ENCODE peak calls at places on chromosomes 6 and 20, in eight cellular contexts. S is fibroblast of mammary gland, V is fibroblast of lung, N is heart left ventricle, G is transverse colon, D is Caco-2, L is BJ, I is fibroblast of villous mesenchyme. X is an unnamed sample.

GRCh38 chr6:166926748-166927147 is 29.6 kb downstream of the RNASET2 start:
- DNase-seq in S (no peak), V (no peak), N (no peak), G (no peak), D (no peak), L (no peak), I (no peak), X (no peak)

GRCh38 chr20:22689246-22689645 is 104.9 kb upstream of the FOXA2 start:
- DNase-seq in S (no peak), V (no peak), N (no peak), G (no peak), D (no peak), L (no peak), I (no peak), X (no peak)

GRCh38 chr20:51697119-51697826 is 70.9 kb downstream of the ATP9A start:
- DNase-seq in S (peak), V (no peak), N (no peak), G (no peak), D (no peak), L (no peak), I (no peak), X (no peak)

GRCh38 chr6:41967312-41968287 is 26.0 kb upstream of the CCND3 start:
- DNase-seq in S (peak), V (peak), N (no peak), G (no peak), D (no peak), L (no peak), I (peak), X (no peak)

GRCh38 chr6:138204792-138205384 is 13.4 kb downstream of the PBOV1 start:
- DNase-seq in S (no peak), V (no peak), N (no peak), G (no peak), D (no peak), L (no peak), I (no peak), X (no peak)

GRCh38 chr6:33604941-33605854 is 15.9 kb upstream of the ITPR3 start:
- DNase-seq in S (peak), V (no peak), N (no peak), G (no peak), D (no peak), L (no peak), I (no peak), X (no peak)

GRCh38 chr6:21103626-21104224 is 489.8 kb upstream of the SOX4 start:
- DNase-seq in S (no peak), V (peak), N (no peak), G (no peak), D (no peak), L (no peak), I (no peak), X (no peak)

GRCh38 chr20:45340951-45341350 is 7.3 kb downstream of the SDC4 start:
- DNase-seq in S (no peak), V (no peak), N (no peak), G (no peak), D (no peak), L (no peak), I (no peak), X (no peak)

GRCh38 chr6:154386848-154387717 is 30.5 kb upstream of the IPCEF1 start:
- DNase-seq in S (peak), V (peak), N (no peak), G (no peak), D (no peak), L (peak), I (peak), X (no peak)

GRCh38 chr6:123042412-123042811 is 46.4 kb downstream of the CLVS2 start:
- DNase-seq in S (no peak), V (no peak), N (no peak), G (no peak), D (no peak), L (no peak), I (no peak), X (no peak)
- H3K4me3 ChIP-seq in S (no peak), V (no peak), N (no peak), G (no peak), D (no peak), L (no peak), I (no peak), X (no peak)

GRCh38 chr6:134964451-134965203 is 14.7 kb upstream of the ALDH8A1 start:
- DNase-seq in S (no peak), V (no peak), N (no peak), G (no peak), D (no peak), L (no peak), I (no peak), X (no peak)
- TF ChIP-seq CTCF in S (no peak), V (no peak), N (no peak), G (no peak), D (no peak), L (no peak), I (no peak), X (no peak)

GRCh38 chr20:19888269-19888669 is 128.9 kb upstream of the NAA20 start:
- DNase-seq in S (no peak), V (no peak), N (no peak), G (peak), D (no peak), L (no peak), I (no peak), X (no peak)
- H3K4me3 ChIP-seq in S (no peak), V (no peak), N (peak), G (peak), D (no peak), L (no peak), I (no peak), X (no peak)

DNA sequence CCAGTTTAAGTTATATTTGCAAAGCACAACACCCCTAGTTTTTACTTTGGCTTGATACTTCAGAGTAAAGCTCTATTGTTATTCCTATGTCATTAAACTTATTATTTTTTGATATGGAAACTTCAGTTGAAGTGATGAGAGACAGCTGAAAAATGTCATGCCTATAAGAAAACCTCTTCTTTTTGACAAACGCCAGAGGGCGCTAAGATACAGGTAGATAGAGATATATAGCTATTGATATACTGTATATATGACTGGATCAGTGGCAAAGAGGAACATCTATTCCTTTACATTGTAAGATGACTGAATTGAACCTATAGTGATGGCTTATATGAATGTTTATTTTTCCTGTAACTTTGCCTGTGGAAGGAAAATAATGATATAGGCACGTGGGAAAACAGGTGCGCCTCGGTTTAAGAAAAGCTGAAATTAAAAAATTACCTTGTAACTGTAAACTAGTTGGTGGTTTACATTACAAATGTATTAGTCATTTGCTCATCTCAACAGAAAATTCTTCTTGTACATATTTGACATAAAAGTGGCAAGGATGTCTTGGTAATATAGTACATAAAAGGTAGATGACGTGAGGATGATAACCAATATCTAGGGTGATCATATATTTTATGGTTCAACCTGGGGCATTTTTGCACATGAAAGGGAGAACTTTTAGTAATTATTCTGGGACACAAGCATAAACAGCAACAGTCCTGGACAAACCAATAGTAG is 74.1 kb downstream of the LAMA4 start:
- DNase-seq in S (peak), V (peak), N (no peak), G (peak), D (no peak), L (no peak), I (peak), X (no peak)
- TF ChIP-seq CTCF in S (peak), V (no peak), N (peak), G (peak), D (peak), L (peak), I (peak), X (peak)